ENCODE peak calls at places on chromosome X, in nine cellular contexts. U, O, V, X, R, P, E, M and S are unnamed samples. For H3K36me3, the result is how much of the 10 kb centered on the place peaks cover.

GRCh38 chrX:132592880-132593279 is 104.0 kb upstream of the MBNL3 start:
- DNase-seq in U (no peak), O (no peak), V (no peak), X (no peak), R (no peak), P (no peak), E (no peak), M (no peak), S (peak)

GRCh38 chrX:17559728-17560379 is 177.4 kb upstream of the SCML1 start:
- DNase-seq in U (peak), O (no peak), V (peak), X (no peak), R (no peak), P (peak), E (no peak), M (no peak), S (peak)

GRCh38 chrX:106170318-106170717 is 2.2 kb downstream of the PWWP3B start:
- DNase-seq in U (peak), O (no peak), V (no peak), X (no peak), R (no peak), P (no peak), E (no peak), M (no peak), S (peak)

GRCh38 chrX:41066969-41067368 is 18.3 kb upstream of the USP9X start:
- DNase-seq in U (no peak), O (no peak), V (no peak), X (no peak), R (no peak), P (no peak), E (no peak), M (no peak), S (no peak)

GRCh38 chrX:81003491-81004185 is 194.0 kb upstream of the BRWD3 start:
- DNase-seq in U (no peak), O (no peak), V (no peak), X (no peak), R (no peak), P (no peak), E (no peak), M (no peak), S (no peak)

GRCh38 chrX:118652717-118653116 is 74.7 kb upstream of the IL13RA1 start:
- DNase-seq in U (no peak), O (no peak), V (no peak), X (no peak), R (no peak), P (peak), E (no peak), M (no peak), S (no peak)

GRCh38 chrX:132294776-132295495 is 75.7 kb upstream of the RAP2C start:
- DNase-seq in U (no peak), O (no peak), V (no peak), X (no peak), R (no peak), P (no peak), E (no peak), M (no peak), S (no peak)

GRCh38 chrX:75303795-75304194 is 29.9 kb downstream of the UPRT start:
- DNase-seq in U (no peak), O (no peak), V (no peak), X (no peak), R (no peak), P (peak), E (no peak), M (no peak), S (no peak)

GRCh38 chrX:74534569-74535038 is 79.8 kb downstream of the RLIM start:
- DNase-seq in U (no peak), O (no peak), V (no peak), X (no peak), R (no peak), P (peak), E (no peak), M (no peak), S (no peak)

DNA sequence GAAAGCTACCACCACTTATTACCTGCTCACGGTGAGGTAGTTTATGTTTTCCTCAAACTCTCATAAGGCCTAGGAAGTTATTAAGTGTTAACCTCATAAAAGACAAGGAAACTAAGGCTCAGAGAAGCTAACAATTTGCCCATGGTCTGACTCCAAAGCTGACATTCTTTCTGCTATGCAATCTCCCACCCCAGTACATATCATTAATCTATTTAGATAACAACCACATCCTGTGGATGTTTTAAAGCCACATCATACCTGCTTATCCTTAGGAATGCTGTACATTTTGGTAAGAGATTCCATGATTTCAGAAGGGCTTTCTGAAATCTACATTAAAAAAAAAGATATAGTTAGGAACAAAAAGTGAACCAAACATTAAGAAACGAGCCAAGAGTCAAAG is 55.4 kb downstream of the HUWE1 start:
- DNase-seq in U (no peak), O (no peak), V (no peak), X (no peak), R (no peak), P (peak), E (no peak), M (no peak), S (no peak)
- H3K36me3 ChIP-seq in U (under half), O (under half), V (under half), X (half or more), R (under half), P (under half), E (half or more), M (under half), S (under half)

GRCh38 chrX:150334998-150335397 is 28.1 kb upstream of the MAMLD1 start:
- DNase-seq in U (no peak), O (no peak), V (no peak), X (no peak), R (no peak), P (no peak), E (no peak), M (no peak), S (no peak)

GRCh38 chrX:150334100-150334499 is 29.0 kb upstream of the MAMLD1 start:
- DNase-seq in U (no peak), O (no peak), V (no peak), X (no peak), R (no peak), P (no peak), E (no peak), M (no peak), S (no peak)

GRCh38 chrX:150338615-150339014 is 24.5 kb upstream of the MAMLD1 start:
- DNase-seq in U (no peak), O (no peak), V (no peak), X (no peak), R (no peak), P (no peak), E (no peak), M (no peak), S (no peak)

GRCh38 chrX:150332023-150332422 is 31.1 kb upstream of the MAMLD1 start:
- DNase-seq in U (no peak), O (no peak), V (no peak), X (no peak), R (no peak), P (no peak), E (no peak), M (no peak), S (no peak)

GRCh38 chrX:150337026-150337425 is 26.1 kb upstream of the MAMLD1 start:
- DNase-seq in U (no peak), O (no peak), V (no peak), X (no peak), R (no peak), P (no peak), E (no peak), M (no peak), S (no peak)
- TF ChIP-seq POLR2A in U (no peak), O (no peak), V (no peak), X (no peak), R (no peak), P (no peak), E (no peak), M (no peak), S (no peak)

GRCh38 chrX:14409341-14409740 is 120.0 kb upstream of the GLRA2 start:
- DNase-seq in U (no peak), O (no peak), V (no peak), X (no peak), R (no peak), P (no peak), E (no peak), M (no peak), S (peak)
- TF ChIP-seq CTCF in U (no peak), O (no peak), V (no peak), X (no peak), R (no peak), P (no peak), E (no peak), M (no peak), S (no peak)

DNA sequence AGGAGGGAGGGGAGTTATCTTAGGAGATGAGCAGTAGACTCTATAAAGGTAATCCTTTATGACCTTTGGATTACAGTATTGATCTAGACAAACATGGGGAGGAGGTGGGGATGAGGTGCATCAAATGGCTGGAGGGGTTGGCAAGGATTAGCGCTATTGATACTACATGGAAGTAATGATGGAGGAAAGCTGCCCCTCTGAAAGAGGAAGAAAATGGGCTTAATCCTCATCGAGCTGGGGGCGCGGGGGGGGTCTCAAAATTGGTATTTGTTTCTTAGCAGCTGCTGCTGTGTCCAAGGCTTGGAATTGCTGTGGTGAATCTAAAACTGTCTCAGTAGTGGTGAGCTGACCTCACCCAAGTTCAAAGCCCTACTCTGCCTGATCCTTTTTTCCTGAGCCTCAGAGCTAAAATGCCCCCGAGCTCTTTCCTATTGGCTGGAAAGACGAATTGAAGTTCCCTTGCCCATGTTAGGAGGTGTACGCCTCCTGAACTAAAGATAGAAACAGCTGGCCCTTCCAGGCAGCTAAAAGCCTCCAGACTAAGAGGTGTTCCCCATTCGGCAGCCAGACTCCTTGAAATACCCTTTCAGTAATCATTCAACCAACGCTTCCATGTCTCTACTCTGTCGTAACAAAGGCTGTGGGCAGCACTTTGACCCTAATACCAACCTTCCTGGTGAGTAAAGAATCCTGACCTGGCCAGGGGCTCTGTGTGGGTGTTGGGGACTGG is at the start of gene ITGB1BP2:
- DNase-seq in U (no peak), O (no peak), V (no peak), X (no peak), R (no peak), P (peak), E (no peak), M (no peak), S (peak)
- H3K36me3 ChIP-seq in U (under half), O (under half), V (under half), X (under half), R (under half), P (under half), E (under half), M (under half), S (under half)

GRCh38 chrX:107678957-107679740 is 50.8 kb downstream of the PRPS1 start:
- DNase-seq in U (no peak), O (no peak), V (peak), X (peak), R (peak), P (peak), E (peak), M (peak), S (peak)
- TF ChIP-seq POLR2A in U (no peak), O (no peak), V (peak), X (no peak), R (peak), P (no peak), E (no peak), M (no peak), S (no peak)

GRCh38 chrX:14344172-14344940 is 185.0 kb upstream of the GLRA2 start:
- DNase-seq in U (no peak), O (no peak), V (no peak), X (no peak), R (no peak), P (no peak), E (no peak), M (no peak), S (no peak)
- TF ChIP-seq CTCF in U (peak), O (peak), V (no peak), X (no peak), R (no peak), P (no peak), E (no peak), M (no peak), S (no peak)

GRCh38 chrX:11764602-11765067 is 6.6 kb downstream of the MSL3 start:
- DNase-seq in U (no peak), O (no peak), V (no peak), X (no peak), R (no peak), P (no peak), E (no peak), M (no peak), S (no peak)

GRCh38 chrX:11770320-11770719 is 12.3 kb downstream of the MSL3 start:
- DNase-seq in U (peak), O (no peak), V (peak), X (no peak), R (peak), P (peak), E (no peak), M (peak), S (peak)

GRCh38 chrX:11765449-11765848 is 7.4 kb downstream of the MSL3 start:
- DNase-seq in U (no peak), O (no peak), V (no peak), X (no peak), R (no peak), P (no peak), E (no peak), M (no peak), S (no peak)

GRCh38 chrX:11768039-11768438 is 10.0 kb downstream of the MSL3 start:
- DNase-seq in U (no peak), O (no peak), V (no peak), X (no peak), R (no peak), P (no peak), E (no peak), M (no peak), S (no peak)

GRCh38 chrX:11766487-11766886 is 8.4 kb downstream of the MSL3 start:
- DNase-seq in U (no peak), O (no peak), V (no peak), X (no peak), R (no peak), P (no peak), E (no peak), M (no peak), S (no peak)
- H3K36me3 ChIP-seq in U (under half), O (under half), V (half or more), X (half or more), R (under half), P (under half), E (half or more), M (under half), S (under half)

GRCh38 chrX:70979136-70979762 is 48.4 kb upstream of the SLC7A3 start:
- DNase-seq in U (no peak), O (no peak), V (no peak), X (no peak), R (no peak), P (peak), E (no peak), M (no peak), S (peak)
- TF ChIP-seq POLR2A in U (no peak), O (no peak), V (no peak), X (no peak), R (no peak), P (no peak), E (no peak), M (no peak), S (no peak)